ENCODE peak calls at places on chromosomes 7 and 10, in ten cellular contexts. E is progenitor cell of endocrine pancreas, V is fibroblast of pulmonary artery, B is AG04450, L is choroid plexus epithelial cell, N is breast epithelium, R is lower leg skin, J is foreskin keratinocyte, T is spleen, M is Calu3. K is an unnamed sample.
A peak's percentile ranks its signal among the peaks of the same experiment; 100 is the strongest.

GRCh38 chr10:132063432-132063831 is 2.3 kb upstream of the JAKMIP3 start:
- DNase-seq in E (no peak), V (no peak), B (no peak), L (no peak), N (no peak), R (peak; percentile 68), J (no peak), T (no peak), M (no peak), K (no peak)

GRCh38 chr7:116984917-116985316 is 31.6 kb downstream of the ST7 start:
- DNase-seq in E (no peak), V (peak; percentile 50), B (no peak), L (peak; percentile 50), N (no peak), R (no peak), J (no peak), T (no peak), M (no peak), K (no peak)

GRCh38 chr7:31418928-31419327 is 78.4 kb upstream of the NEUROD6 start:
- DNase-seq in E (no peak), V (no peak), B (no peak), L (no peak), N (no peak), R (no peak), J (no peak), T (no peak), M (no peak), K (no peak)

GRCh38 chr7:2299131-2299829 is 15.0 kb downstream of the SNX8 start:
- DNase-seq in E (no peak), V (peak; percentile 83), B (no peak), L (peak; percentile 90), N (no peak), R (no peak), J (no peak), T (no peak), M (no peak), K (no peak)

GRCh38 chr7:66146701-66147100 is 32.1 kb downstream of the CRCP start:
- DNase-seq in E (no peak), V (no peak), B (no peak), L (peak; percentile 64), N (no peak), R (peak; percentile 81), J (no peak), T (no peak), M (no peak), K (no peak)

GRCh38 chr10:102431452-102432124 is 786 bp downstream of the CUEDC2 start:
- DNase-seq in E (no peak), V (peak; percentile 49), B (no peak), L (peak; percentile 57), N (no peak), R (no peak), J (peak; percentile 14), T (no peak), M (no peak), K (no peak)

GRCh38 chr10:31731711-31732110 is 196.9 kb downstream of the ARHGAP12 start:
- DNase-seq in E (no peak), V (no peak), B (no peak), L (no peak), N (no peak), R (no peak), J (no peak), T (no peak), M (no peak), K (no peak)

GRCh38 chr10:114458955-114459354 is 54.7 kb upstream of the AFAP1L2 start:
- DNase-seq in E (no peak), V (peak; percentile 26), B (no peak), L (peak; percentile 64), N (no peak), R (no peak), J (no peak), T (peak; percentile 78), M (peak; percentile 41), K (no peak)

GRCh38 chr7:5659584-5659983 is 121.9 kb downstream of the RNF216 start:
- DNase-seq in E (no peak), V (no peak), B (no peak), L (no peak), N (no peak), R (no peak), J (no peak), T (no peak), M (no peak), K (no peak)

GRCh38 chr10:102831322-102832071 is 5.7 kb downstream of the CYP17A1 start:
- DNase-seq in E (no peak), V (no peak), B (no peak), L (no peak), N (no peak), R (no peak), J (no peak), T (no peak), M (no peak), K (no peak)

GRCh38 chr10:70060389-70060788 is 7.7 kb downstream of the MACROH2A2 start:
- DNase-seq in E (no peak), V (no peak), B (no peak), L (no peak), N (no peak), R (no peak), J (no peak), T (no peak), M (no peak), K (no peak)

GRCh38 chr7:27875832-27876231 is 135.9 kb downstream of the TAX1BP1 start:
- DNase-seq in E (no peak), V (no peak), B (no peak), L (no peak), N (no peak), R (no peak), J (no peak), T (no peak), M (no peak), K (no peak)

GRCh38 chr7:27873006-27873295 is 133.0 kb downstream of the TAX1BP1 start:
- DNase-seq in E (no peak), V (no peak), B (no peak), L (peak; percentile 30), N (no peak), R (no peak), J (no peak), T (no peak), M (no peak), K (no peak)

GRCh38 chr7:27871086-27871485 is 131.1 kb downstream of the TAX1BP1 start:
- DNase-seq in E (no peak), V (no peak), B (no peak), L (no peak), N (no peak), R (no peak), J (no peak), T (no peak), M (no peak), K (no peak)

GRCh38 chr7:27872281-27873005 is 132.5 kb downstream of the TAX1BP1 start:
- DNase-seq in E (no peak), V (no peak), B (no peak), L (no peak), N (no peak), R (no peak), J (no peak), T (no peak), M (no peak), K (no peak)

GRCh38 chr7:27873981-27874957 is 134.3 kb downstream of the TAX1BP1 start:
- DNase-seq in E (no peak), V (peak; percentile 74), B (no peak), L (peak; percentile 56), N (no peak), R (no peak), J (no peak), T (no peak), M (peak; percentile 89), K (no peak)
- TF ChIP-seq CTCF in E (no peak), V (no peak), B (no peak), L (no peak), N (no peak), R (no peak), J (no peak), T (no peak), M (no peak), K (no peak)

GRCh38 chr7:33457041-33457440 is 327.7 kb downstream of the BBS9 start:
- DNase-seq in E (no peak), V (no peak), B (no peak), L (no peak), N (no peak), R (no peak), J (no peak), T (no peak), M (no peak), K (no peak)

GRCh38 chr7:33463131-33463530 is 333.8 kb downstream of the BBS9 start:
- DNase-seq in E (no peak), V (no peak), B (no peak), L (no peak), N (no peak), R (no peak), J (no peak), T (no peak), M (no peak), K (no peak)

GRCh38 chr7:33459340-33459751 is 330.0 kb downstream of the BBS9 start:
- DNase-seq in E (no peak), V (peak; percentile 80), B (peak; percentile 3), L (peak; percentile 80), N (no peak), R (no peak), J (peak; percentile 16), T (no peak), M (peak; percentile 37), K (no peak)
- TF ChIP-seq CTCF in E (peak; percentile 60), V (peak; percentile 63), B (peak; percentile 57), L (peak; percentile 76), N (no peak), R (no peak), J (peak; percentile 64), T (no peak), M (peak; percentile 59), K (peak; percentile 29)

GRCh38 chr10:119370046-119370770 is 162.8 kb downstream of the GRK5 start:
- DNase-seq in E (no peak), V (peak; percentile 61), B (peak; percentile 61), L (peak; percentile 84), N (no peak), R (no peak), J (no peak), T (no peak), M (no peak), K (peak; percentile 39)

GRCh38 chr10:119370972-119371703 is 163.8 kb downstream of the GRK5 start:
- DNase-seq in E (no peak), V (peak; percentile 67), B (peak; percentile 66), L (peak; percentile 80), N (peak; percentile 66), R (peak; percentile 95), J (no peak), T (peak; percentile 80), M (no peak), K (no peak)

GRCh38 chr10:119374236-119374635 is 166.9 kb downstream of the GRK5 start:
- DNase-seq in E (no peak), V (no peak), B (no peak), L (no peak), N (no peak), R (no peak), J (no peak), T (peak; percentile 62), M (no peak), K (no peak)

GRCh38 chr10:119368991-119369869 is 161.9 kb downstream of the GRK5 start:
- DNase-seq in E (no peak), V (no peak), B (no peak), L (peak; percentile 18), N (no peak), R (no peak), J (no peak), T (peak; percentile 89), M (no peak), K (no peak)

GRCh38 chr10:119371704-119372663 is 164.6 kb downstream of the GRK5 start:
- DNase-seq in E (no peak), V (no peak), B (no peak), L (peak; percentile 43), N (no peak), R (no peak), J (no peak), T (no peak), M (no peak), K (no peak)
- TF ChIP-seq CTCF in E (no peak), V (no peak), B (no peak), L (peak; percentile 36), N (no peak), R (no peak), J (no peak), T (no peak), M (no peak), K (no peak)

GRCh38 chr10:35640474-35640873 is 1.6 kb downstream of the FZD8 start:
- DNase-seq in E (peak; percentile 62), V (peak; percentile 76), B (peak; percentile 20), L (peak; percentile 78), N (peak; percentile 54), R (peak; percentile 86), J (no peak), T (peak; percentile 87), M (peak; percentile 78), K (peak; percentile 24)
- TF ChIP-seq CTCF in E (peak; percentile 56), V (no peak), B (peak; percentile 28), L (peak; percentile 32), N (peak; percentile 59), R (no peak), J (peak; percentile 62), T (no peak), M (peak; percentile 47), K (no peak)